ENCODE peak calls at places on chromosomes 5 and 9, in eight cellular contexts. One of them, this sample, is unnamed.

GRCh38 chr5:67476531-67476930 is 279.9 kb upstream of the CD180 start:
- DNase-seq in AG10803: peak
- DNase-seq in astrocyte of the spinal cord: no peak
- DNase-seq in H54: no peak
- DNase-seq in stimulated activated CD4-positive, alpha-beta T cell treated with anti-CD3 and anti-CD28 coated beads, Interleukin-15, amount 100 ng/mL, for 1 hour: no peak
- DNase-seq in uterus: no peak
- DNase-seq in RWPE1: peak
- DNase-seq in AG08396: no peak
- DNase-seq in this sample: no peak

GRCh38 chr9:3931996-3932906 is 367.6 kb downstream of the GLIS3 start:
- DNase-seq in RWPE1: no peak
- DNase-seq in stimulated activated CD4-positive, alpha-beta T cell treated with anti-CD3 and anti-CD28 coated beads, Interleukin-15, amount 100 ng/mL, for 1 hour: no peak
- DNase-seq in astrocyte of the spinal cord: peak
- DNase-seq in AG08396: no peak
- DNase-seq in AG10803: peak
- DNase-seq in H54: no peak
- DNase-seq in uterus: no peak
- DNase-seq in this sample: no peak

GRCh38 chr5:78345485-78345884 is 14.9 kb upstream of the SCAMP1 start:
- DNase-seq in uterus: no peak
- DNase-seq in AG10803: peak
- DNase-seq in stimulated activated CD4-positive, alpha-beta T cell treated with anti-CD3 and anti-CD28 coated beads, Interleukin-15, amount 100 ng/mL, for 1 hour: no peak
- DNase-seq in AG08396: peak
- DNase-seq in H54: no peak
- DNase-seq in astrocyte of the spinal cord: peak
- DNase-seq in RWPE1: no peak
- DNase-seq in this sample: no peak

GRCh38 chr5:115168829-115169391 is 798 bp downstream of the TRIM36 start:
- DNase-seq in RWPE1: no peak
- DNase-seq in AG10803: no peak
- DNase-seq in uterus: no peak
- DNase-seq in AG08396: no peak
- DNase-seq in H54: peak
- DNase-seq in stimulated activated CD4-positive, alpha-beta T cell treated with anti-CD3 and anti-CD28 coated beads, Interleukin-15, amount 100 ng/mL, for 1 hour: no peak
- DNase-seq in astrocyte of the spinal cord: no peak
- DNase-seq in this sample: no peak

GRCh38 chr9:124222918-124223720 is 34.6 kb upstream of the NEK6 start:
- DNase-seq in uterus: peak
- DNase-seq in H54: peak
- DNase-seq in stimulated activated CD4-positive, alpha-beta T cell treated with anti-CD3 and anti-CD28 coated beads, Interleukin-15, amount 100 ng/mL, for 1 hour: no peak
- DNase-seq in RWPE1: peak
- DNase-seq in AG08396: no peak
- DNase-seq in AG10803: peak
- DNase-seq in astrocyte of the spinal cord: no peak
- DNase-seq in this sample: no peak

GRCh38 chr9:70318002-70318401 is 59.2 kb downstream of the SMC5 start:
- DNase-seq in AG08396: no peak
- DNase-seq in RWPE1: no peak
- DNase-seq in astrocyte of the spinal cord: no peak
- DNase-seq in AG10803: no peak
- DNase-seq in uterus: no peak
- DNase-seq in stimulated activated CD4-positive, alpha-beta T cell treated with anti-CD3 and anti-CD28 coated beads, Interleukin-15, amount 100 ng/mL, for 1 hour: no peak
- DNase-seq in H54: no peak
- DNase-seq in this sample: no peak

GRCh38 chr5:141914154-141914743 is 9.4 kb upstream of the DELE1 start:
- DNase-seq in uterus: peak
- DNase-seq in RWPE1: no peak
- DNase-seq in AG08396: peak
- DNase-seq in H54: no peak
- DNase-seq in stimulated activated CD4-positive, alpha-beta T cell treated with anti-CD3 and anti-CD28 coated beads, Interleukin-15, amount 100 ng/mL, for 1 hour: no peak
- DNase-seq in AG10803: no peak
- DNase-seq in astrocyte of the spinal cord: no peak
- DNase-seq in this sample: peak

GRCh38 chr5:41200506-41200905 is 12.8 kb downstream of the C6 start:
- DNase-seq in H54: no peak
- DNase-seq in RWPE1: no peak
- DNase-seq in astrocyte of the spinal cord: no peak
- DNase-seq in AG08396: no peak
- DNase-seq in stimulated activated CD4-positive, alpha-beta T cell treated with anti-CD3 and anti-CD28 coated beads, Interleukin-15, amount 100 ng/mL, for 1 hour: no peak
- DNase-seq in AG10803: no peak
- DNase-seq in uterus: no peak
- DNase-seq in this sample: no peak

GRCh38 chr5:134435525-134435924 is 23.8 kb upstream of the CDKN2AIPNL start:
- DNase-seq in stimulated activated CD4-positive, alpha-beta T cell treated with anti-CD3 and anti-CD28 coated beads, Interleukin-15, amount 100 ng/mL, for 1 hour: no peak
- DNase-seq in H54: peak
- DNase-seq in AG08396: no peak
- DNase-seq in AG10803: peak
- DNase-seq in uterus: no peak
- DNase-seq in RWPE1: peak
- DNase-seq in astrocyte of the spinal cord: peak
- DNase-seq in this sample: no peak

GRCh38 chr5:36040651-36041536 is 25.8 kb downstream of the UGT3A2 start:
- DNase-seq in H54: no peak
- DNase-seq in stimulated activated CD4-positive, alpha-beta T cell treated with anti-CD3 and anti-CD28 coated beads, Interleukin-15, amount 100 ng/mL, for 1 hour: no peak
- DNase-seq in AG08396: no peak
- DNase-seq in AG10803: no peak
- DNase-seq in RWPE1: no peak
- DNase-seq in uterus: no peak
- DNase-seq in astrocyte of the spinal cord: no peak
- DNase-seq in this sample: no peak

GRCh38 chr5:82347213-82347947 is 69.2 kb upstream of the RPS23 start:
- DNase-seq in H54: no peak
- DNase-seq in uterus: peak
- DNase-seq in RWPE1: no peak
- DNase-seq in stimulated activated CD4-positive, alpha-beta T cell treated with anti-CD3 and anti-CD28 coated beads, Interleukin-15, amount 100 ng/mL, for 1 hour: no peak
- DNase-seq in AG08396: peak
- DNase-seq in AG10803: peak
- DNase-seq in astrocyte of the spinal cord: peak
- DNase-seq in this sample: no peak

GRCh38 chr9:79639354-79639753 is 67.6 kb downstream of the TLE4 start:
- DNase-seq in RWPE1: peak
- DNase-seq in uterus: no peak
- DNase-seq in H54: no peak
- DNase-seq in AG10803: no peak
- DNase-seq in astrocyte of the spinal cord: no peak
- DNase-seq in stimulated activated CD4-positive, alpha-beta T cell treated with anti-CD3 and anti-CD28 coated beads, Interleukin-15, amount 100 ng/mL, for 1 hour: no peak
- DNase-seq in AG08396: no peak
- DNase-seq in this sample: no peak

GRCh38 chr9:33166263-33167083 is 663 bp downstream of the B4GALT1 start:
- DNase-seq in AG08396: peak
- DNase-seq in AG10803: no peak
- DNase-seq in H54: no peak
- DNase-seq in stimulated activated CD4-positive, alpha-beta T cell treated with anti-CD3 and anti-CD28 coated beads, Interleukin-15, amount 100 ng/mL, for 1 hour: no peak
- DNase-seq in RWPE1: no peak
- DNase-seq in uterus: no peak
- DNase-seq in astrocyte of the spinal cord: no peak
- DNase-seq in this sample: peak

GRCh38 chr5:16671208-16671607 is 54.4 kb upstream of the RETREG1 start:
- DNase-seq in astrocyte of the spinal cord: no peak
- DNase-seq in uterus: no peak
- DNase-seq in stimulated activated CD4-positive, alpha-beta T cell treated with anti-CD3 and anti-CD28 coated beads, Interleukin-15, amount 100 ng/mL, for 1 hour: no peak
- DNase-seq in H54: no peak
- DNase-seq in RWPE1: no peak
- DNase-seq in AG08396: no peak
- DNase-seq in AG10803: no peak
- DNase-seq in this sample: no peak

GRCh38 chr5:151612689-151613427 is 21.7 kb upstream of the FAT2 start:
- DNase-seq in stimulated activated CD4-positive, alpha-beta T cell treated with anti-CD3 and anti-CD28 coated beads, Interleukin-15, amount 100 ng/mL, for 1 hour: no peak
- DNase-seq in uterus: no peak
- DNase-seq in astrocyte of the spinal cord: no peak
- DNase-seq in AG10803: no peak
- DNase-seq in AG08396: no peak
- DNase-seq in H54: no peak
- DNase-seq in RWPE1: peak
- DNase-seq in this sample: no peak

GRCh38 chr5:151580858-151581257 is 10.3 kb downstream of the FAT2 start:
- DNase-seq in uterus: no peak
- DNase-seq in H54: no peak
- DNase-seq in astrocyte of the spinal cord: no peak
- DNase-seq in AG08396: no peak
- DNase-seq in RWPE1: no peak
- DNase-seq in stimulated activated CD4-positive, alpha-beta T cell treated with anti-CD3 and anti-CD28 coated beads, Interleukin-15, amount 100 ng/mL, for 1 hour: no peak
- DNase-seq in AG10803: no peak
- DNase-seq in this sample: no peak

GRCh38 chr9:29969408-29969807 is 2396.1 kb upstream of the C9orf72 start:
- DNase-seq in RWPE1: no peak
- DNase-seq in AG08396: no peak
- DNase-seq in astrocyte of the spinal cord: no peak
- DNase-seq in H54: no peak
- DNase-seq in uterus: no peak
- DNase-seq in AG10803: no peak
- DNase-seq in stimulated activated CD4-positive, alpha-beta T cell treated with anti-CD3 and anti-CD28 coated beads, Interleukin-15, amount 100 ng/mL, for 1 hour: no peak
- DNase-seq in this sample: no peak

GRCh38 chr5:142376001-142376400 is 51.2 kb upstream of the SPRY4 start:
- DNase-seq in RWPE1: no peak
- DNase-seq in uterus: no peak
- DNase-seq in H54: no peak
- DNase-seq in AG10803: no peak
- DNase-seq in AG08396: no peak
- DNase-seq in stimulated activated CD4-positive, alpha-beta T cell treated with anti-CD3 and anti-CD28 coated beads, Interleukin-15, amount 100 ng/mL, for 1 hour: no peak
- DNase-seq in astrocyte of the spinal cord: no peak
- DNase-seq in this sample: no peak

GRCh38 chr5:133331866-133332731 is 280.2 kb downstream of the FSTL4 start:
- DNase-seq in AG10803: no peak
- DNase-seq in stimulated activated CD4-positive, alpha-beta T cell treated with anti-CD3 and anti-CD28 coated beads, Interleukin-15, amount 100 ng/mL, for 1 hour: no peak
- DNase-seq in uterus: no peak
- DNase-seq in astrocyte of the spinal cord: no peak
- DNase-seq in RWPE1: no peak
- DNase-seq in AG08396: no peak
- DNase-seq in H54: no peak
- DNase-seq in this sample: no peak

GRCh38 chr5:140302786-140303639 is at the start of gene PFDN1:
- DNase-seq in AG08396: peak
- DNase-seq in astrocyte of the spinal cord: peak
- DNase-seq in H54: peak
- DNase-seq in stimulated activated CD4-positive, alpha-beta T cell treated with anti-CD3 and anti-CD28 coated beads, Interleukin-15, amount 100 ng/mL, for 1 hour: peak
- DNase-seq in uterus: peak
- DNase-seq in AG10803: peak
- DNase-seq in RWPE1: peak
- DNase-seq in this sample: peak

GRCh38 chr9:75541778-75542177 is 348.7 kb upstream of the PCSK5 start:
- DNase-seq in stimulated activated CD4-positive, alpha-beta T cell treated with anti-CD3 and anti-CD28 coated beads, Interleukin-15, amount 100 ng/mL, for 1 hour: no peak
- DNase-seq in RWPE1: no peak
- DNase-seq in astrocyte of the spinal cord: no peak
- DNase-seq in AG10803: no peak
- DNase-seq in AG08396: no peak
- DNase-seq in uterus: no peak
- DNase-seq in H54: no peak
- DNase-seq in this sample: no peak

GRCh38 chr9:133120343-133121199 is 469 bp downstream of the RALGDS start:
- DNase-seq in astrocyte of the spinal cord: no peak
- DNase-seq in AG10803: no peak
- DNase-seq in H54: no peak
- DNase-seq in stimulated activated CD4-positive, alpha-beta T cell treated with anti-CD3 and anti-CD28 coated beads, Interleukin-15, amount 100 ng/mL, for 1 hour: no peak
- DNase-seq in RWPE1: peak
- DNase-seq in uterus: no peak
- DNase-seq in AG08396: no peak
- DNase-seq in this sample: no peak

GRCh38 chr9:5718296-5719032 is 89.6 kb downstream of the RIC1 start:
- DNase-seq in uterus: no peak
- DNase-seq in astrocyte of the spinal cord: peak
- DNase-seq in stimulated activated CD4-positive, alpha-beta T cell treated with anti-CD3 and anti-CD28 coated beads, Interleukin-15, amount 100 ng/mL, for 1 hour: no peak
- DNase-seq in H54: no peak
- DNase-seq in RWPE1: no peak
- DNase-seq in AG08396: no peak
- DNase-seq in AG10803: peak
- DNase-seq in this sample: no peak

GRCh38 chr9:79129865-79130480 is 441.8 kb upstream of the TLE4 start:
- DNase-seq in astrocyte of the spinal cord: peak
- DNase-seq in RWPE1: peak
- DNase-seq in AG08396: peak
- DNase-seq in stimulated activated CD4-positive, alpha-beta T cell treated with anti-CD3 and anti-CD28 coated beads, Interleukin-15, amount 100 ng/mL, for 1 hour: no peak
- DNase-seq in AG10803: peak
- DNase-seq in uterus: peak
- DNase-seq in H54: peak
- DNase-seq in this sample: no peak

GRCh38 chr9:126589349-126589748 is 24.4 kb upstream of the LMX1B start:
- DNase-seq in AG10803: no peak
- DNase-seq in RWPE1: no peak
- DNase-seq in H54: no peak
- DNase-seq in uterus: no peak
- DNase-seq in AG08396: no peak
- DNase-seq in stimulated activated CD4-positive, alpha-beta T cell treated with anti-CD3 and anti-CD28 coated beads, Interleukin-15, amount 100 ng/mL, for 1 hour: no peak
- DNase-seq in astrocyte of the spinal cord: no peak
- DNase-seq in this sample: no peak

GRCh38 chr9:100756217-100756616 is 178.3 kb downstream of the CAVIN4 start:
- DNase-seq in astrocyte of the spinal cord: no peak
- DNase-seq in AG10803: no peak
- DNase-seq in RWPE1: no peak
- DNase-seq in AG08396: no peak
- DNase-seq in H54: no peak
- DNase-seq in uterus: no peak
- DNase-seq in stimulated activated CD4-positive, alpha-beta T cell treated with anti-CD3 and anti-CD28 coated beads, Interleukin-15, amount 100 ng/mL, for 1 hour: no peak
- DNase-seq in this sample: no peak

GRCh38 chr5:172076783-172077244 is 70.4 kb upstream of the FBXW11 start:
- DNase-seq in AG10803: peak
- DNase-seq in RWPE1: no peak
- DNase-seq in uterus: no peak
- DNase-seq in AG08396: peak
- DNase-seq in stimulated activated CD4-positive, alpha-beta T cell treated with anti-CD3 and anti-CD28 coated beads, Interleukin-15, amount 100 ng/mL, for 1 hour: no peak
- DNase-seq in H54: no peak
- DNase-seq in astrocyte of the spinal cord: peak
- DNase-seq in this sample: no peak

This sample was measured in activated B cell treated with CpG ODN at 0.5 μM for 24 hours.